ENCODE peak calls at places on chromosome 21, in ten cellular contexts. S is A549, E is left ventricle myocardium inferior, Q is transverse colon, M is lower lobe of right lung, B is H1, J is kidney, T is astrocyte, Y is mammary epithelial cell, O is pancreas. F is an unnamed sample.

GRCh38 chr21:42763578-42764442 is 110.4 kb downstream of the PDE9A start:
- DNase-seq in J (peak; percentile 35), M (peak; percentile 72), T (no peak), S (no peak), E (no peak), B (no peak), Q (no peak), Y (no peak), O (peak; percentile 32), F (no peak)

GRCh38 chr21:46515109-46515508 is 56.4 kb downstream of the DIP2A start:
- DNase-seq in E (peak; percentile 52), O (peak; percentile 87), M (no peak), T (peak; percentile 16), J (no peak), Y (no peak), B (no peak), S (no peak), Q (peak; percentile 16), F (peak; percentile 29)

GRCh38 chr21:29302340-29302991 is 3.7 kb downstream of the BACH1 start:
- DNase-seq in T (peak; percentile 23), S (no peak), Y (peak; percentile 24), J (no peak), Q (no peak), B (no peak), M (no peak), E (no peak), O (no peak), F (no peak)

GRCh38 chr21:29443398-29444010 is 144.8 kb downstream of the BACH1 start:
- DNase-seq in J (no peak), B (no peak), Q (no peak), T (peak; percentile 27), Y (no peak), O (no peak), S (no peak), M (no peak), E (no peak), F (no peak)

GRCh38 chr21:20591294-20591693 is 406.9 kb upstream of the NCAM2 start:
- DNase-seq in M (no peak), B (no peak), T (peak; percentile 8), O (no peak), Y (peak; percentile 6), J (no peak), Q (no peak), E (no peak), S (no peak), F (no peak)

GRCh38 chr21:8992731-8993174 is 1528.6 kb upstream of the TPTE start:
- DNase-seq in T (peak; percentile 59), O (no peak), Q (no peak), S (peak; percentile 97), Y (no peak), J (no peak), M (no peak), B (no peak), E (no peak), F (no peak)

GRCh38 chr21:36456714-36457399 is 23.1 kb downstream of the CLDN14 start:
- DNase-seq in Y (no peak), T (no peak), S (no peak), B (no peak), O (no peak), E (no peak), M (no peak), Q (no peak), J (peak; percentile 46), F (no peak)

GRCh38 chr21:29168874-29169273 is 38.4 kb downstream of the MAP3K7CL start:
- DNase-seq in B (no peak), M (no peak), J (no peak), S (peak; percentile 75), E (no peak), T (peak; percentile 55), O (no peak), Y (peak; percentile 87), Q (no peak), F (no peak)

GRCh38 chr21:29376556-29376955 is 77.8 kb downstream of the BACH1 start:
- DNase-seq in S (peak; percentile 42), O (no peak), B (peak; percentile 31), E (no peak), T (no peak), J (no peak), M (peak; percentile 65), Q (peak; percentile 42), Y (no peak), F (peak; percentile 32)

GRCh38 chr21:27393726-27394125 is 426.8 kb upstream of the ADAMTS5 start:
- DNase-seq in M (no peak), B (no peak), Y (no peak), Q (no peak), S (no peak), E (no peak), O (no peak), T (no peak), J (no peak), F (no peak)

GRCh38 chr21:25298512-25299491 is 308.5 kb downstream of the MRPL39 start:
- DNase-seq in E (no peak), J (no peak), B (no peak), S (no peak), M (no peak), Q (no peak), Y (no peak), T (peak; percentile 26), O (no peak), F (no peak)

GRCh38 chr21:25701529-25701928 is 33.2 kb downstream of the ATP5PF start:
- DNase-seq in T (no peak), B (no peak), M (no peak), Y (no peak), O (no peak), S (no peak), J (no peak), Q (no peak), E (no peak), F (no peak)

GRCh38 chr21:28142692-28143091 is 850.0 kb downstream of the LTN1 start:
- DNase-seq in M (no peak), Q (no peak), E (no peak), T (peak; percentile 60), J (no peak), S (no peak), B (no peak), O (no peak), Y (peak; percentile 53), F (no peak)

GRCh38 chr21:25107708-25108107 is 499.6 kb downstream of the MRPL39 start:
- DNase-seq in O (no peak), T (peak; percentile 98), B (peak; percentile 7), Y (no peak), E (no peak), S (no peak), Q (no peak), J (no peak), M (no peak), F (no peak)

GRCh38 chr21:38263493-38263892 is 6.7 kb downstream of the KCNJ15 start:
- DNase-seq in J (no peak), S (no peak), E (no peak), B (no peak), Q (no peak), Y (peak; percentile 58), M (no peak), O (no peak), T (peak; percentile 92), F (no peak)

GRCh38 chr21:39307466-39307865 is 6.0 kb downstream of the BRWD1 start:
- DNase-seq in O (no peak), Y (no peak), T (no peak), Q (no peak), E (no peak), J (no peak), M (no peak), S (no peak), B (no peak), F (no peak)

GRCh38 chr21:28423521-28423920 is 569.2 kb downstream of the LTN1 start:
- DNase-seq in T (no peak), B (no peak), Y (no peak), O (no peak), S (no peak), Q (no peak), E (no peak), M (no peak), J (no peak), F (no peak)

GRCh38 chr21:30642564-30642963 is at the start of gene KRTAP20-3:
- DNase-seq in Q (no peak), E (no peak), J (no peak), M (no peak), S (no peak), O (no peak), Y (no peak), B (no peak), T (no peak), F (no peak)
- H3K4me1 ChIP-seq in Q (no peaks in the 10 kb centered on the region), E (no peaks in the 10 kb centered on the region), J (no peaks in the 10 kb centered on the region), M (no peaks in the 10 kb centered on the region), S (no peaks in the 10 kb centered on the region), O (no peaks in the 10 kb centered on the region), Y (no peaks in the 10 kb centered on the region), B (no peaks in the 10 kb centered on the region), T (no peaks in the 10 kb centered on the region), F (no peaks in the 10 kb centered on the region)

GRCh38 chr21:22725436-22725835 is 1727.2 kb downstream of the NCAM2 start:
- DNase-seq in O (no peak), J (no peak), M (no peak), B (no peak), Q (no peak), E (no peak), T (no peak), S (no peak), Y (no peak), F (no peak)
- H3K9me3 ChIP-seq in O (no peaks in the 10 kb centered on the region), J (no peaks in the 10 kb centered on the region), M (no peaks in the 10 kb centered on the region), B (peaks cover 38% of the 10 kb centered on the region), Q (peaks cover 8% of the 10 kb centered on the region), E (peaks cover 39% of the 10 kb centered on the region), T (peaks cover 6% of the 10 kb centered on the region), S (no peaks in the 10 kb centered on the region), Y (peaks cover 21% of the 10 kb centered on the region), F (peaks cover 5% of the 10 kb centered on the region)

DNA sequence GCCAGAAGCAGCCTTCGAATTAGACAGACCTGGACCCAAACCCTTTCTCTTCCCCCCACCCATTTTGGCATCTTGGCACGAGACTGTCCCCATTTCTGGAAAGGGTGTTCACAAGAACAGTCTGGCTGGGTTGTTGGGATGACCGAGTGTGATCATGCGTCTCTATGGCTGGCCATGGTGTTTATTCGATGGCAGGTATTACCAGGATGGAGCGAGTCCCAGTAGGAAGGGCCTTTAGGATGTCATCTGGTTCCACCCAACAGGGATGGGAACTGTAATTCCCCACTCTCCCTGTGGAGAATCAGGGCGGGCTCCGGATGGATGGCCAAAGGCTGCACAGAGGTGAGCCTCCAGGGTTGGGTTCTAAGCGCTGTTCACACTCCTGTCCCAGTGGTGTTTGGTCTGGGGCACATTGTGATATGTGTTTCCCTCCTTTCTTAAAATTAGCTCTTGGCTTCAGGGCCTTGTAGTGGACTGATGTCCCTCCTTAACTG is 33.4 kb upstream of the ATP5PO start:
- DNase-seq in T (no peak), J (no peak), M (no peak), S (no peak), Q (no peak), O (no peak), E (no peak), Y (no peak), B (no peak), F (no peak)
- H3K4me1 ChIP-seq in T (peaks cover 17% of the 10 kb centered on the region), J (peaks cover 10% of the 10 kb centered on the region), M (peaks cover 18% of the 10 kb centered on the region), S (peaks cover 19% of the 10 kb centered on the region), Q (peaks cover 18% of the 10 kb centered on the region), O (peaks cover 15% of the 10 kb centered on the region), E (peaks cover 16% of the 10 kb centered on the region), Y (peaks cover 25% of the 10 kb centered on the region), B (peaks cover 16% of the 10 kb centered on the region), F (peaks cover 87% of the 10 kb centered on the region)

DNA sequence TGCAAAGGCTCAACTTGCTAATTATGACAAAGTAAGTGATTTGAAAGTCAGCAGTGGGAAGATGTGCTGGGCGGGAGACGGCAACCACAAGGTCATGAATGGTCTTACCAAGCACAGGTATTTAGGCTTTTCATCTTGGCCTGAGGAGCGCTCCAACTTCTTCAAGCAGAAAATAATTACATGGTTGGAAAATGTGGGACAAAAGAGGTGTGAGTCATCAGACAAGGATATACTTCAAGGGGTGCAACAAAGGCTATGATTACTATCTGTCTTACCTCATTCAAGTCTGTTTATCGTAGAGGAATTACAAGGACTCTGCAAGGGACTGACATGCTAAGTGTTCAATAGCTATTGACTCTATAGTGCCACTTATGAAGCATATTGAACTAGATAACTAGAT is 2005.7 kb downstream of the MRPL39 start:
- DNase-seq in J (no peak), T (no peak), E (no peak), M (no peak), Y (no peak), O (no peak), Q (no peak), B (no peak), S (no peak), F (no peak)
- H3K9me3 ChIP-seq in J (no peaks in the 10 kb centered on the region), T (peaks cover 3% of the 10 kb centered on the region), E (peaks cover 3% of the 10 kb centered on the region), M (no peaks in the 10 kb centered on the region), Y (peaks cover 16% of the 10 kb centered on the region), O (no peaks in the 10 kb centered on the region), Q (no peaks in the 10 kb centered on the region), B (no peaks in the 10 kb centered on the region), S (no peaks in the 10 kb centered on the region), F (no peaks in the 10 kb centered on the region)

F was measured in CD4-positive, alpha-beta memory T cell.